ENCODE peak calls at places on chromosomes 2 and 18, in nine cellular contexts. C is CD8-positive, alpha-beta memory T cell; U is mesendoderm; M is LHCN-M2; I is RPMI8226; Z is WTC11; A is astrocyte of the cerebellum; X is NCI-H2081; O is stomach. W is an unnamed sample.
A peak's percentile ranks its signal among the peaks of the same experiment; 100 is the strongest.

GRCh38 chr2:118845005-118845842 is 2.2 kb downstream of the EN1 start:
- DNase-seq in C (no peak), U (peak; percentile 45), M (peak; percentile 47), I (no peak), Z (no peak), A (no peak), X (no peak), O (no peak), W (no peak)

GRCh38 chr2:25310965-25311865 is 30.5 kb downstream of the DNMT3A start:
- DNase-seq in C (no peak), U (peak; percentile 78), M (no peak), I (peak; percentile 42), Z (peak; percentile 38), A (no peak), X (peak; percentile 100), O (peak; percentile 85), W (no peak)

GRCh38 chr18:43751835-43752234 is 474.5 kb upstream of the SYT4 start:
- DNase-seq in C (no peak), U (no peak), M (no peak), I (no peak), Z (no peak), A (no peak), X (no peak), O (no peak), W (no peak)

GRCh38 chr2:203876328-203876727 is 8.8 kb downstream of the CTLA4 start:
- DNase-seq in C (no peak), U (no peak), M (no peak), I (no peak), Z (no peak), A (no peak), X (no peak), O (no peak), W (no peak)

GRCh38 chr2:165745916-165746315 is 48.1 kb downstream of the GALNT3 start:
- DNase-seq in C (no peak), U (no peak), M (peak; percentile 46), I (no peak), Z (no peak), A (peak; percentile 92), X (no peak), O (no peak), W (no peak)

GRCh38 chr2:223725986-223726970 is 111.1 kb downstream of the AP1S3 start:
- DNase-seq in C (no peak), U (peak; percentile 46), M (peak; percentile 23), I (no peak), Z (no peak), A (no peak), X (no peak), O (no peak), W (no peak)

GRCh38 chr18:23826850-23827620 is 137.8 kb downstream of the LAMA3 start:
- DNase-seq in C (no peak), U (no peak), M (peak; percentile 39), I (no peak), Z (no peak), A (no peak), X (no peak), O (no peak), W (no peak)

GRCh38 chr2:178110681-178111080 is 1.6 kb upstream of the RBM45 start:
- DNase-seq in C (no peak), U (no peak), M (no peak), I (no peak), Z (no peak), A (no peak), X (peak; percentile 15), O (no peak), W (no peak)

GRCh38 chr2:108363900-108364225 is 13.9 kb upstream of the SULT1C4 start:
- DNase-seq in C (no peak), U (no peak), M (peak; percentile 54), I (no peak), Z (no peak), A (no peak), X (no peak), O (no peak), W (no peak)

GRCh38 chr2:195498176-195498575 is 158.8 kb upstream of the SLC39A10 start:
- DNase-seq in C (peak; percentile 78), U (peak; percentile 71), M (peak; percentile 30), I (peak; percentile 23), Z (peak; percentile 50), A (no peak), X (no peak), O (peak; percentile 65), W (no peak)

GRCh38 chr2:96325884-96326255 is 753 bp downstream of the ITPRIPL1 start:
- DNase-seq in C (peak; percentile 75), U (no peak), M (no peak), I (peak; percentile 59), Z (no peak), A (no peak), X (peak; percentile 15), O (no peak), W (no peak)